ENCODE peak calls at places on chromosomes 2 and 18, in four cellular contexts. J is fibroblast of lung, W is heart left ventricle, O is neural progenitor cell. Z is an unnamed sample.

GRCh38 chr2:3633089-3633981 is 24.7 kb upstream of the ALLC start:
- DNase-seq in J (peak), W (peak), O (no peak), Z (peak)

GRCh38 chr2:239113164-239113563 is 265.3 kb downstream of the TWIST2 start:
- DNase-seq in J (peak), W (no peak), O (no peak), Z (peak)

GRCh38 chr2:105078906-105079305 is 41.0 kb downstream of the MRPS9 start:
- DNase-seq in J (peak), W (no peak), O (no peak), Z (no peak)

GRCh38 chr2:39725401-39725800 is 53.7 kb downstream of the THUMPD2 start:
- DNase-seq in J (peak), W (no peak), O (no peak), Z (peak)

GRCh38 chr2:70248810-70249438 is 496 bp upstream of the TIA1 start:
- DNase-seq in J (peak), W (peak), O (peak), Z (no peak)

GRCh38 chr2:84065857-84066256 is 393.2 kb downstream of the SUCLG1 start:
- DNase-seq in J (no peak), W (no peak), O (no peak), Z (no peak)

GRCh38 chr2:11938196-11938595 is 191.8 kb downstream of the LPIN1 start:
- DNase-seq in J (no peak), W (peak), O (peak), Z (peak)

GRCh38 chr2:15693382-15693781 is 101.7 kb downstream of the DDX1 start:
- DNase-seq in J (no peak), W (no peak), O (no peak), Z (no peak)

GRCh38 chr2:52536929-52537460 is 1230.6 kb upstream of the CHAC2 start:
- DNase-seq in J (no peak), W (no peak), O (no peak), Z (no peak)

GRCh38 chr2:27356056-27356381 is 545 bp downstream of the GTF3C2 start:
- DNase-seq in J (peak), W (peak), O (peak), Z (peak)

GRCh38 chr18:57813245-57813644 is 10.1 kb upstream of the ATP8B1 start:
- DNase-seq in J (peak), W (no peak), O (no peak), Z (peak)

GRCh38 chr18:36580266-36580665 is 248.5 kb downstream of the TPGS2 start:
- DNase-seq in J (peak), W (peak), O (no peak), Z (peak)

GRCh38 chr2:164841719-164842623 is at the start of gene COBLL1:
- DNase-seq in J (peak), W (peak), O (peak), Z (peak)

GRCh38 chr2:74887961-74888670 is 54.2 kb downstream of the HK2 start:
- DNase-seq in J (peak), W (no peak), O (no peak), Z (peak)

GRCh38 chr2:40039543-40039942 is 260.5 kb upstream of the THUMPD2 start:
- DNase-seq in J (no peak), W (no peak), O (no peak), Z (peak)

GRCh38 chr2:177758591-177759371 is 313.8 kb downstream of the PDE11A start:
- DNase-seq in J (peak), W (no peak), O (peak), Z (peak)

GRCh38 chr2:108145551-108145950 is 94.2 kb upstream of the SULT1C3 start:
- DNase-seq in J (peak), W (no peak), O (no peak), Z (no peak)

GRCh38 chr18:71844810-71845209 is 699.3 kb downstream of the CBLN2 start:
- DNase-seq in J (no peak), W (no peak), O (no peak), Z (no peak)

GRCh38 chr18:32158108-32158624 is 31.7 kb upstream of the MEP1B start:
- DNase-seq in J (peak), W (peak), O (peak), Z (peak)

GRCh38 chr2:239190346-239190745 is 210.5 kb downstream of the HDAC4 start:
- DNase-seq in J (no peak), W (peak), O (no peak), Z (no peak)

DNA sequence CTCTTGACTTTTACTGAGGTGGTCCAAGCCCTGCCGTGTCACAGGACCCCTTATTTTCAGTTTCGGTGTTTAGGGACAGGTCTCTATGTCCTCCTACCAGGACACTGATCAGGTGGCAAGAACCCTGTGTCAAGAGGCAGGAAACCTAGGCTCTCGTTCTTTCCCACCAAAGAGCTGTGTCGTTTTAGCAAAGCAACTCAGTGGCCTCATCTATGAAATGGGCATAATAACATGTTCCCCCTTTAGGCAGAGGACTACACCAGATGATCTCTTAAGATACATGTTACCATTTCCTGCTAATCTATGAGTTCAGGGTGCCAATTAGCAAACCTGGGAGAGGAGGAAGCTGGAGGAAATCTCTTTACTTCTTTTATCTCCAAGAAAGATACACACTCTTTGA is 1.9 kb downstream of the RAB31 start:
- DNase-seq in J (no peak), W (no peak), O (no peak), Z (no peak)
- H3K4me3 ChIP-seq in J (no peak), W (peak), O (no peak), Z (peak)

GRCh38 chr2:160582481-160583161 is 89.0 kb upstream of the RBMS1 start:
- DNase-seq in J (peak), W (no peak), O (peak), Z (peak)

GRCh38 chr2:160581035-160581434 is 87.4 kb upstream of the RBMS1 start:
- DNase-seq in J (peak), W (no peak), O (no peak), Z (peak)

GRCh38 chr2:160583823-160584537 is 90.4 kb upstream of the RBMS1 start:
- DNase-seq in J (no peak), W (no peak), O (no peak), Z (peak)

GRCh38 chr2:160583162-160583522 is 89.5 kb upstream of the RBMS1 start:
- DNase-seq in J (peak), W (no peak), O (peak), Z (peak)

GRCh38 chr2:160581448-160581847 is 87.8 kb upstream of the RBMS1 start:
- DNase-seq in J (no peak), W (no peak), O (peak), Z (no peak)
- TF ChIP-seq CTCF in J (peak), W (no peak), O (peak), Z (no peak)

GRCh38 chr2:240985881-240986786 is 12.3 kb upstream of the SNED1 start:
- DNase-seq in J (no peak), W (no peak), O (no peak), Z (no peak)

GRCh38 chr2:240988571-240989271 is 9.7 kb upstream of the SNED1 start:
- DNase-seq in J (no peak), W (no peak), O (no peak), Z (no peak)

GRCh38 chr2:240987588-240987987 is 10.8 kb upstream of the SNED1 start:
- DNase-seq in J (no peak), W (no peak), O (no peak), Z (no peak)

GRCh38 chr2:240988146-240988545 is 10.3 kb upstream of the SNED1 start:
- DNase-seq in J (peak), W (no peak), O (no peak), Z (peak)

DNA sequence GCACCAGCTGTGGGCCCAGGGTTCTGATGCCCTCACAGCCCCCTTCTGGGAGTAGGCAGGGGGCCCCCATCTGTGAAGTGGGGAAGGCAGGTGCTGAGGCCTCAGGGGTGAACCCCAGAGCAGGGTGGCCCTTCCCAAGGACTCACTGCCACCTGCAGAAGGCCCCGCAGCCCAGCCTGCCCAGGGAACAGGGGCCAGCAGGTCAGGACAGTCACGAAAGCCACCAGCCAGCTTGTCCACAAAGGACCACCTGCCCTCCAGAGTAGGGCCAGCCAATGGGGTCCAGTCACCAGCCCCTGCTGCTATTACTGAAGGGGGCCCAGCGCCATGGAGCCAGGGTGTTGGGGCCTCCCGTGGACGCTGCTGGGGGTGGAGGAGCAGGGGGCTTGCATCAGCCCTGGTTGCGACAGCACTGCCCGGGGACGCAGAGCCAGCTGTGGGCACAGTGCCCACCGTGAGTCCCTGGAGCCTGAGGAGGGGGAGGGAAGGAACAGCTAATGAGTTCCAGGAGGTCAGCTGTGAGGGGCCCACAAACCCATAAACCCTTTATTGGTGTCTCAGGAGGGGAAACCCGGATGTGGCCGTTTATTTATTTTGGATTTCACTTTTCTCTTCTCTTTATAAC is 11.5 kb upstream of the SNED1 start:
- DNase-seq in J (peak), W (no peak), O (no peak), Z (peak)
- H3K4me3 ChIP-seq in J (no peak), W (no peak), O (no peak), Z (no peak)

GRCh38 chr18:10074122-10074521 is 160.3 kb downstream of the VAPA start:
- DNase-seq in J (no peak), W (no peak), O (no peak), Z (peak)

GRCh38 chr18:10080372-10080771 is 166.6 kb downstream of the VAPA start:
- DNase-seq in J (no peak), W (no peak), O (no peak), Z (no peak)

GRCh38 chr18:10072659-10073309 is 159.0 kb downstream of the VAPA start:
- DNase-seq in J (peak), W (no peak), O (no peak), Z (peak)

GRCh38 chr18:10078053-10078452 is 164.2 kb downstream of the VAPA start:
- DNase-seq in J (no peak), W (no peak), O (no peak), Z (no peak)

GRCh38 chr18:10076502-10077030 is 162.8 kb downstream of the VAPA start:
- DNase-seq in J (no peak), W (no peak), O (no peak), Z (no peak)
- TF ChIP-seq CTCF in J (no peak), W (no peak), O (no peak), Z (no peak)

DNA sequence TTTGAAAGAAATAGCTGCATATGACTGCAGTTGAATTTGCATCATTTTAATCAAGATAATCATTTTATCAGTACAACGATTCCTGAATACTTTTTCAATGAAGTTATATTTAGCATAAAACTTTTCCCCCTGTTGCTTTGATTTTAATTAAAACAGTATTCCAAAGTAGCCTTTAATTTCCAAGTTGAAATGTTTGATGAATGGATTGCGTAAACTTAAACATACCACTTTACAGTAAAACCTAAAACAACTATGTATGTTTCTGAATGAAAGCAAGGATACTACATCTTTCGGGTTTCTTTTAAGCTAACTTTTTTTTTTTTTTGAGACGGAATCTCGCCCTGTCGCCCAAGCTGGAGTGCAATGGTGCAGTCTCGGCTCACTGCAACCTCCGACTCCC is 1.4 kb downstream of the SPAST start:
- DNase-seq in J (no peak), W (no peak), O (no peak), Z (no peak)
- H3K4me3 ChIP-seq in J (peak), W (peak), O (peak), Z (peak)

DNA sequence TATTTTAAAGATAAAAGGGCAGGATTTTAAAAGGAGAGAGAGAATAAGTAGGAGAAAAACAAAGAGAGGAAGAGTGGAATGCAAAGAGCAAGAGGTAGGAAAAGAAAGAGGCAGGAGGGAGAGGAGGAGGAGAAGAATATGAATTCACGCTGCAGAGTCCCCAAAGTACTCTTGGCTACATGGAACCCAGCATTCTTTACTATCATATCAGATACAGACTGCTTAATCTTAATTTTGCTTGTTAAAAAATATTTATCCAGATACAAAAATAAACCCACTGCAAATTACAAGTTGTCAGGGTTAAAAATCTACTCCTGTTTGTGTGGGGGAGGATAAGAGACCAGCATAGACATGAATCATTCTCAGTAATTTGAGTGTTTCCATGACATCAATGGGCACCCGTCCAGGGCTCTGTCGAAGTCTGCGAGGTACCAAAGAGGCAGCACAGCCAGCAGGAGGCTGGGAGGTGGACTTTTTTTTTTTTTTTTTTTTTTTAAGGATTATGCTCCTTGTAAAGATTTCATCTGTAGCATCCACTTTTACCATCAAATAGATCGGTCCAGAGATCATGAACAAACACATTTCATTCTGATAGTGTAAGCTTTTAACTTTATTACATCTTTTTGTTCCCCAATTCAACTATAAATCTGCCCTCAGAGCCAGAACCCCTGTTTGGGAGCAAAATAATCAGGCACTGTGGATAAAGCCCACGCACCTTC is 182.2 kb downstream of the TCF4 start:
- DNase-seq in J (peak), W (peak), O (peak), Z (peak)
- TF ChIP-seq CTCF in J (peak), W (peak), O (no peak), Z (peak)

GRCh38 chr2:159515482-159515881 is 100.9 kb downstream of the BAZ2B start:
- DNase-seq in J (no peak), W (no peak), O (no peak), Z (no peak)
- H3K4me3 ChIP-seq in J (no peak), W (peak), O (no peak), Z (no peak)

GRCh38 chr2:152715112-152715511 is 2.1 kb downstream of the PRPF40A start:
- DNase-seq in J (no peak), W (no peak), O (no peak), Z (no peak)

GRCh38 chr2:152716805-152717241 is 438 bp downstream of the PRPF40A start:
- DNase-seq in J (peak), W (peak), O (peak), Z (peak)

GRCh38 chr2:152718047-152718908 is at the start of gene ARL6IP6:
- DNase-seq in J (peak), W (peak), O (peak), Z (peak)

GRCh38 chr2:152717242-152718046 is at the start of gene PRPF40A:
- DNase-seq in J (peak), W (peak), O (peak), Z (peak)

GRCh38 chr2:152715854-152716428 is 1.3 kb downstream of the PRPF40A start:
- DNase-seq in J (no peak), W (no peak), O (peak), Z (peak)
- TF ChIP-seq CTCF in J (peak), W (peak), O (peak), Z (peak)

GRCh38 chr2:64914735-64915509 is 74.3 kb upstream of the SLC1A4 start:
- DNase-seq in J (peak), W (no peak), O (no peak), Z (peak)

GRCh38 chr2:64919261-64919660 is 69.9 kb upstream of the SLC1A4 start:
- DNase-seq in J (no peak), W (no peak), O (no peak), Z (no peak)

GRCh38 chr2:64915510-64915900 is 73.7 kb upstream of the SLC1A4 start:
- DNase-seq in J (no peak), W (no peak), O (no peak), Z (peak)

GRCh38 chr2:64914247-64914646 is 75.0 kb upstream of the SLC1A4 start:
- DNase-seq in J (no peak), W (no peak), O (no peak), Z (no peak)

DNA sequence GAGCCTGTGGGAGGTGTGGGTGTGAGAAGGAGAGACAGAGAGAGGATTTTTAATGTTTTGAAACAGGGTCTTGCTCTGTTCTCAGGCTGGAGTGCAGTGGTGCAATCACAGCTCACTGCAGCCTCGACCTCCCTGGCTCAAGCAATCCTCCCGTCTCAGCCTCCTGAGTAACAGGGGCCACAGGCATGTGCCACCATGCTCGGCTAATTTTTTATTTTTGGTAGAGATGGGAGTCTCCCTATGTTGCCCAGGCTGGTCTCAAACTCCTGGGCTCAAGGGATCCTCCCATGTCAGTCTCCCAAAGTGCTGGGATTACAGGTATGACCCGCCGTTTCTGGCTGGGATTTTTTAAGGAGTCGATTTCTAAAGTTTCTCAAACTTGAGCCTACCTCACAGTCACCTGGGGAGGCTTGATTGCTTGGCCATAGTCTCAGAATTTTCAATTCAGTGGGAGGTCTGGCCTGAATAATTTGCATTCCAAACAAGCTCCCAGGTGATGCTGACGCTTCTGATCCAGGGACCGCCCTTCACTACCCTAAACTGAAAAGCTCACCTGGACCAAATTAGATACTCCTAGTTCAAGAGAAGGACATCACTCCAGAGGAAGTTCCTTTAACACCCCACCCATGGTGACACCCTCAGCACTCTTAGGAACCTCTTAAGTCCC is 70.8 kb upstream of the SLC1A4 start:
- DNase-seq in J (no peak), W (no peak), O (no peak), Z (no peak)
- H3K4me3 ChIP-seq in J (no peak), W (peak), O (peak), Z (peak)

DNA sequence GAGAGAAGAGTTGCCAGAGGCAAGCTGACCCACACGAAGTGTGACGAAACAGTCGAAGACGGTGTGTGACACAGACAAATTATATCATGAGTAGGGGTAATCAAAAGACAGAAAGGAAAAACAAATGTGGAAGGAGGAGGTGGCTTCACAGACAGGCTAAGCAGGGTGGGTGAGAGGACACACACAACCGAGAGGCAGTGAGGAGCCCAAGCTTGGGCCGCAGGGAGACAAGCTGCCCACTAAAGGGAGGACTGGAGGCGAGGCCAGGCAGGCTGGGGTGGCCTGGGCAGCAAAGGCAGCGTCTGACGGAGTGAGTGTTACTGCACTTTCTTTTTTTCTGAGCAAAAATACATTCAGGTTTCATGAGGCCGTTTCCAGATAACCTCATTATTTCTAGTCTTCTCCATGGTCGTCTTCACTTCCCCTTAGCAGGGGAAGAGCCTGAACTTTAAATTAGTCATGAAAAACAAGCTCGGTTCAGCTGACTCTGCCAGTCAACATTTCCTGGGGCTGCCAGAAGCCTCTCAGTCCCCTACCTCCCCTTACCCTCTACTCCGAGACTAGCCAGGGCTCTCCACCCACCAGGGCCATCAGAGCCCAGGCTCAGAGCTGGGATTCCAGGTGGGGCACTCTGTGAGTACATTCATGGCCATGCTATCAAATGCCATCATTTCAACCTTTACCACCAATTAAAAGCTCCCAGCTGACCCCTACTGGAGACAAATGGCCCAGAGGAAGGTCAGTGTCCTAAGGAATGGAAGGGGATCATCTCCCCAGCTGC is 13.8 kb upstream of the ZFP36L2 start:
- DNase-seq in J (no peak), W (no peak), O (no peak), Z (no peak)
- TF ChIP-seq CTCF in J (peak), W (peak), O (peak), Z (no peak)

Z was measured in AG10803.